ENCODE peak calls at places on chromosomes 4 and X, in eight cellular contexts. Z is AG09309, Y is choroid plexus epithelial cell, D is kidney epithelial cell, J is A673, K is A549, O is fibroblast of lung, S is AG10803. V is an unnamed sample.

GRCh38 chr4:148007303-148007702 is 275.4 kb downstream of the ARHGAP10 start:
- DNase-seq in Y (peak; percentile 99), O (peak; percentile 98), D (peak; percentile 99), J (peak; percentile 60), Z (peak; percentile 97), K (peak; percentile 85), S (peak; percentile 97), V (peak; percentile 94)

GRCh38 chrX:134676440-134676839 is 18.2 kb upstream of the PLAC1 start:
- DNase-seq in J (no peak), K (peak; percentile 71), O (peak; percentile 57), D (peak; percentile 37), S (peak; percentile 78), Z (no peak), Y (peak; percentile 79), V (no peak)

GRCh38 chr4:28508649-28509048 is 1648.0 kb downstream of the STIM2 start:
- DNase-seq in K (no peak), D (no peak), Y (no peak), J (no peak), S (peak; percentile 6), O (no peak), Z (no peak), V (no peak)

GRCh38 chrX:125319646-125320521 is at the start of gene TEX13C:
- DNase-seq in K (no peak), Z (no peak), D (no peak), O (no peak), S (no peak), Y (no peak), J (peak; percentile 10), V (no peak)

GRCh38 chrX:111649641-111650040 is 31.3 kb upstream of the ALG13 start:
- DNase-seq in Z (no peak), O (no peak), Y (no peak), S (no peak), D (no peak), J (no peak), K (no peak), V (no peak)

GRCh38 chr4:2800691-2801596 is 8.1 kb downstream of the SH3BP2 start:
- DNase-seq in K (no peak), D (no peak), S (peak; percentile 44), Z (no peak), J (no peak), Y (peak; percentile 86), O (peak; percentile 90), V (no peak)

GRCh38 chr4:158300012-158300411 is 89.7 kb downstream of the TMEM144 start:
- DNase-seq in D (no peak), Y (no peak), O (no peak), J (no peak), Z (no peak), S (no peak), K (peak; percentile 13), V (no peak)

GRCh38 chr4:132759199-132759780 is 389.8 kb upstream of the PCDH10 start:
- DNase-seq in J (no peak), Y (no peak), K (no peak), D (no peak), S (no peak), Z (no peak), O (no peak), V (no peak)

GRCh38 chr4:1616574-1616964 is 67.5 kb downstream of the FAM53A start:
- DNase-seq in O (no peak), K (no peak), J (no peak), S (no peak), Z (no peak), Y (no peak), D (no peak), V (no peak)

GRCh38 chr4:18608910-18609525 is 587.5 kb upstream of the LCORL start:
- DNase-seq in J (no peak), Z (no peak), Y (no peak), O (no peak), S (no peak), K (no peak), D (no peak), V (no peak)

GRCh38 chrX:103215768-103216085 is 819 bp downstream of the BEX4 start:
- DNase-seq in O (peak; percentile 4), K (no peak), Z (no peak), Y (no peak), S (no peak), J (peak; percentile 57), D (no peak), V (no peak)

GRCh38 chrX:103215037-103215767 is at the start of gene BEX4:
- DNase-seq in Z (no peak), J (peak; percentile 85), K (peak; percentile 44), S (peak; percentile 56), O (peak; percentile 57), D (no peak), Y (peak; percentile 64), V (peak; percentile 29)

GRCh38 chrX:103220511-103221406 is 5.9 kb downstream of the BEX4 start:
- DNase-seq in K (no peak), Y (no peak), D (no peak), O (no peak), S (no peak), Z (no peak), J (no peak), V (no peak)
- TF ChIP-seq CTCF in K (no peak), Y (no peak), D (no peak), O (no peak), S (no peak), Z (no peak), J (no peak), V (no peak)

GRCh38 chr4:165330666-165331065 is 3.2 kb downstream of the MSMO1 start:
- DNase-seq in O (no peak), J (no peak), Z (no peak), Y (no peak), S (no peak), D (no peak), K (no peak), V (no peak)
- H3K4me3 ChIP-seq in O (peak overlapping the region; percentile 90), J (peak overlapping the region; percentile 71), Z (no peak overlapping the region), Y (no peak overlapping the region), S (no peak overlapping the region), D (peak overlapping the region; percentile 82), K (no peak overlapping the region), V (peak overlapping the region; percentile 65)

GRCh38 chr4:8164194-8164565 is 5.6 kb upstream of the ABLIM2 start:
- DNase-seq in K (no peak), Z (no peak), D (no peak), O (no peak), J (no peak), S (no peak), Y (no peak), V (no peak)
- TF ChIP-seq CTCF in K (no peak), Z (no peak), D (no peak), O (no peak), J (no peak), S (no peak), Y (no peak), V (no peak)

DNA sequence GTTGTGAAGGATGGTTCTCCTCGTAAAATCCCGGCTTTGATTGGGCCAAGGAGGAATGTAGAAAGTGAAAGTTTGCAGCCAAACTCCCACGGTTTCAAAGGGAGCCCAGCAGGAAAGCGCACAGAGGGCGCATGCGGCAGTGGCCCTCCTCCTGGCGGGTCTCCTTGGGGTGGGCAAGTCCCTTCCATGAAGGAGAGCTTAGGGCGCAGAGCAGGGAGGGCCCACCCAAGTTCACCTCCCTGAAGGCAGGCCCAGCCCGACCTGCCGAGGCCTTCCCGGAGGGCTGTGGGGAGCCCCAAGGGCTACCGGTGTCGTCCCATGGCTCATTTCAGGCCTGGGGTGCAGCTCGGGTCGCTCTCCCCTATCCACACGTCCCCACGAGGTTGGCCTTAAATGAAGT is 2.0 kb downstream of the PDZD4 start:
- DNase-seq in S (no peak), K (no peak), D (no peak), O (no peak), Z (no peak), J (no peak), Y (peak; percentile 38), V (no peak)
- H3K4me3 ChIP-seq in S (no peak overlapping the region), K (peak overlapping the region; percentile 60), D (no peak overlapping the region), O (no peak overlapping the region), Z (no peak overlapping the region), J (no peak overlapping the region), Y (peak overlapping the region; percentile 36), V (no peak overlapping the region)